ENCODE peak calls at places on chromosomes 3 and 15, in nine cellular contexts. G, Z, H, B, V, F, W, M and S are unnamed samples.

GRCh38 chr15:74843891-74844299 is 939 bp upstream of the ULK3 start:
- DNase-seq in W (no peak), B (no peak), M (no peak), G (no peak), Z (no peak), V (peak; percentile 24), F (no peak), H (no peak), S (no peak)

GRCh38 chr3:37599186-37599585 is 262.5 kb upstream of the CTDSPL start:
- DNase-seq in F (no peak), Z (peak; percentile 64), B (no peak), V (no peak), M (peak; percentile 48), H (no peak), W (no peak), G (no peak), S (no peak)

GRCh38 chr15:95448531-95449210 is 881.8 kb upstream of the NR2F2 start:
- DNase-seq in B (peak; percentile 77), W (no peak), G (no peak), V (no peak), F (peak; percentile 21), H (no peak), M (no peak), Z (no peak), S (peak; percentile 34)

GRCh38 chr3:126510323-126510910 is 7.2 kb downstream of the UROC1 start:
- DNase-seq in H (no peak), F (no peak), B (no peak), W (no peak), V (no peak), G (no peak), M (no peak), Z (no peak), S (no peak)

GRCh38 chr3:171306631-171307030 is 153.6 kb downstream of the TNIK start:
- DNase-seq in F (peak; percentile 95), G (no peak), V (no peak), W (peak; percentile 6), H (peak; percentile 44), Z (peak; percentile 74), M (peak; percentile 59), B (peak; percentile 88), S (peak; percentile 99)

GRCh38 chr3:44883999-44884431 is 9.6 kb downstream of the TGM4 start:
- DNase-seq in H (no peak), F (peak; percentile 95), Z (no peak), W (peak; percentile 40), M (no peak), B (peak; percentile 96), V (no peak), G (peak; percentile 38), S (peak; percentile 97)

GRCh38 chr3:143155756-143156155 is 36.2 kb downstream of the CHST2 start:
- DNase-seq in H (no peak), W (no peak), V (no peak), G (no peak), F (no peak), Z (no peak), B (no peak), M (no peak), S (no peak)

GRCh38 chr15:29270169-29270955 is 740 bp upstream of the NSMCE3 start:
- DNase-seq in F (peak; percentile 75), G (no peak), B (peak; percentile 73), Z (no peak), V (no peak), M (no peak), W (no peak), H (no peak), S (peak; percentile 55)

GRCh38 chr3:81531846-81532245 is 229.6 kb downstream of the GBE1 start:
- DNase-seq in F (no peak), B (no peak), Z (no peak), M (no peak), H (no peak), W (no peak), G (no peak), V (no peak), S (no peak)

GRCh38 chr3:43153189-43154083 is 47.6 kb upstream of the POMGNT2 start:
- DNase-seq in V (peak; percentile 18), B (peak; percentile 95), G (no peak), W (peak; percentile 57), H (peak; percentile 54), Z (peak; percentile 57), M (peak; percentile 53), F (peak; percentile 91), S (peak; percentile 63)

GRCh38 chr15:63554337-63554927 is 42.8 kb upstream of the FBXL22 start:
- DNase-seq in F (no peak), H (no peak), G (no peak), V (no peak), W (no peak), Z (no peak), M (no peak), B (no peak), S (peak; percentile 32)

GRCh38 chr3:125267460-125267859 is 54.9 kb upstream of the SLC12A8 start:
- DNase-seq in H (no peak), V (no peak), G (no peak), W (no peak), F (no peak), M (no peak), Z (no peak), B (no peak), S (no peak)

GRCh38 chr3:122816587-122816986 is 21.7 kb downstream of the SLC49A4 start:
- DNase-seq in Z (no peak), H (no peak), M (no peak), W (no peak), F (no peak), G (no peak), B (no peak), V (no peak), S (no peak)

GRCh38 chr3:32865364-32865763 is 47.6 kb downstream of the TRIM71 start:
- DNase-seq in B (peak; percentile 27), Z (no peak), W (peak; percentile 32), G (no peak), F (no peak), M (no peak), H (no peak), V (no peak), S (peak; percentile 17)

GRCh38 chr3:108106031-108106430 is 15.2 kb upstream of the CD47 start:
- DNase-seq in H (no peak), B (peak; percentile 81), M (no peak), G (no peak), V (no peak), Z (no peak), W (no peak), F (peak; percentile 31), S (peak; percentile 30)

GRCh38 chr15:60972866-60973265 is 256.2 kb downstream of the RORA start:
- DNase-seq in W (no peak), G (no peak), B (peak; percentile 88), M (no peak), V (no peak), Z (no peak), F (peak; percentile 78), H (no peak), S (peak; percentile 80)

GRCh38 chr15:88664151-88664778 is 25.4 kb downstream of the ISG20 start:
- DNase-seq in W (no peak), H (peak; percentile 28), V (no peak), M (no peak), G (no peak), B (no peak), F (no peak), Z (no peak), S (no peak)

DNA sequence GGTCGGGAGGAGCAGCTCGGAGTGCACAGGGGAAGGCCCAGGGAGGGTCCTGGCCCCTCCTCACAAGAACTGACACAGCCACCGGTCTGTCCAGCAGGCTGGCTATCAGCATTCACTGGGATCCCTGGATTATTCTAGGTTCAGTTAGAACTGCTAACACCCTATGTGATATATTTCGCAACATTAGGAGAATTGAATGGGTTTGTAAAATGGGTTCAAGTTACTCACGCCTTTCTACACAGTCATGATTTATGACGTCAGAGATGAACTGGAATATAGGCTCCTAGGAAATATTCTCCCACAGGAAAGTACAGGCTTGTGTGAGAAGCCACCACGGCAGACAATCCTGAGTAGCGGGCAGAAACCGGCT is 972 bp upstream of the BSN start:
- DNase-seq in G (no peak), V (no peak), Z (no peak), F (peak; percentile 28), M (no peak), B (peak; percentile 28), W (no peak), H (no peak), S (no peak)
- H3K4me3 ChIP-seq in G (peak overlapping the region; percentile 67), V (peak overlapping the region; percentile 76), Z (peak overlapping the region; percentile 86), F (peak overlapping the region; percentile 82), M (peak overlapping the region; percentile 85), B (peak overlapping the region; percentile 80), W (peak overlapping the region; percentile 81), H (peak overlapping the region; percentile 68), S (peak overlapping the region; percentile 77)

GRCh38 chr3:27715454-27715806 is 6.7 kb downstream of the EOMES start:
- DNase-seq in B (no peak), M (no peak), W (no peak), Z (no peak), F (no peak), V (no peak), H (no peak), G (no peak), S (no peak)
- H3K4me3 ChIP-seq in B (peak overlapping the region; percentile 38), M (peak overlapping the region; percentile 12), W (no peak overlapping the region), Z (peak overlapping the region; percentile 75), F (peak overlapping the region; percentile 46), V (peak overlapping the region; percentile 33), H (no peak overlapping the region), G (peak overlapping the region; percentile 19), S (no peak overlapping the region)

DNA sequence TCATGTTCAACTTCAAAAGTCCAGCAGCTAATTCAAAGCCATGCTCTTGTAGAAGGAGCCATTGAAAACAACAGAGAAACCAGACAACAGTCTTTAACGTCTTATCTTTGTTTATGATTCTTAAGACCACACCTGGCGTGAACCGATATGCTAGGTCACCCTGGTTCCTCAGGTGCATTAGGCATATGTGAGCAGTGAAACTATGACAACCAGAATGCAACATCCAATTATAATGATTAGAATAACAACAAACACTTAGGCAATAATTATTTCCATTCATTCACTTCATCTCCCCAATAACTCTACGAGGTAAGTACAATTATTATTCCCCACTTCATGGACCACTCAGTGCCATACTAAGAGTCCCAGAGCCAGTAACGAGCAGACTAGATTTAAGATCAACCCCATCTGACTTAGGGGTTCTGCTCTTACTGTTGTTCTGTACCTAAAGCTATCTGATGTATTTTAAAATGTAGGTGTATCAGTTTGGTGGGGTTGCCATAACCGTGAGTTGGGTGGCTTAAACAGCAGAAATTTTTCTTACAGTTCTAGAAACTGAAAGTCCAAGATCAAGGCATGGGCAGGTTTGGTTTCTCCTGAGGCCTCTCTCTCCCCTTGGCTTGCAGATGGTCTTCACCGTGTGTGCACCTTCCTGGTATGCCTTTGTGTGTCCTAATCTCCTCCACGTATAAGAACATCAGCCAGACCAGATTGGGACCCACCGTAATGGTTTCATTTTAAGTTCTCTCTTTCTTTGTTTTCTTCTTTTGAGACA is 997.8 kb upstream of the CFAP20DC start:
- DNase-seq in H (no peak), B (no peak), W (no peak), F (no peak), Z (no peak), M (no peak), V (no peak), G (no peak), S (no peak)
- H3K4me3 ChIP-seq in H (no peak overlapping the region), B (no peak overlapping the region), W (no peak overlapping the region), F (no peak overlapping the region), Z (no peak overlapping the region), M (no peak overlapping the region), V (no peak overlapping the region), G (no peak overlapping the region), S (no peak overlapping the region)

DNA sequence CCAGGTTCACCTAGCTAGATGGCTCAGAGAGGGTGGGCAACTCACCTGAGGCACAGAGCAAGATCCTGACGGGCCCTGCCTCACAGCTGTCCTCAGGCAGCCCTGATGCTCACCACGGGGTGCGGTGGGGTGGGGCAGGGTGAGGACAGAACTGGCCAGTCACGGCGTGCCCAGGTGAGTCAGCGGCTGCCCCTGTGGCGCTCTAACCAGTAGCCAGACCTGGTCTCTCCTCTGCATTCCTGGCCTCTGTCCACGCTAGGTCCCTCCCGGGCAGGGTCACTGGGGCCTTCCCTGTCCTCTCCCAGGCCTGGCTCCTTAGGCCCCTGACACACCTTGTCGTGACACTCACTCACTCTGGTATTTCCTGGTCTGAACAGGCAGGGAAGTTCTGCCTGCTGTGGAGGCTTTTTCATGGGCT is 904 bp downstream of the ALS2CL start:
- DNase-seq in H (peak; percentile 90), G (peak; percentile 36), Z (no peak), F (no peak), V (peak; percentile 22), B (no peak), M (peak; percentile 31), W (peak; percentile 90), S (peak; percentile 6)
- H3K4me3 ChIP-seq in H (no peak overlapping the region), G (peak overlapping the region; percentile 80), Z (peak overlapping the region; percentile 91), F (peak overlapping the region; percentile 71), V (peak overlapping the region; percentile 59), B (peak overlapping the region; percentile 67), M (peak overlapping the region; percentile 80), W (peak overlapping the region; percentile 82), S (peak overlapping the region; percentile 65)